ENCODE peak calls at places on chromosomes 12 and 14, in six cellular contexts. One of them, this sample, is unnamed.

GRCh38 chr12:110600254-110600653 is 13.7 kb upstream of the TCTN1 start:
- DNase-seq in A549: peak
- DNase-seq in renal cortical epithelial cell: peak
- DNase-seq in GM23338: peak
- DNase-seq in NCI-H2029: no peak
- DNase-seq in fibroblast of lung: peak
- DNase-seq in this sample: no peak

GRCh38 chr14:68557648-68558047 is 235.2 kb downstream of the ZFP36L1 start:
- DNase-seq in renal cortical epithelial cell: no peak
- DNase-seq in fibroblast of lung: no peak
- DNase-seq in GM23338: no peak
- DNase-seq in NCI-H2029: no peak
- DNase-seq in A549: no peak
- DNase-seq in this sample: no peak

GRCh38 chr14:76848879-76849278 is 22.7 kb downstream of the LRRC74A start:
- DNase-seq in NCI-H2029: no peak
- DNase-seq in A549: peak
- DNase-seq in renal cortical epithelial cell: no peak
- DNase-seq in fibroblast of lung: no peak
- DNase-seq in GM23338: peak
- DNase-seq in this sample: no peak

GRCh38 chr12:122147514-122148290 is 26.3 kb downstream of the IL31 start:
- DNase-seq in GM23338: no peak
- DNase-seq in fibroblast of lung: no peak
- DNase-seq in NCI-H2029: no peak
- DNase-seq in renal cortical epithelial cell: peak
- DNase-seq in A549: no peak
- DNase-seq in this sample: no peak

GRCh38 chr12:113908584-113909100 is 57.5 kb downstream of the RBM19 start:
- DNase-seq in NCI-H2029: no peak
- DNase-seq in renal cortical epithelial cell: no peak
- DNase-seq in GM23338: no peak
- DNase-seq in A549: no peak
- DNase-seq in fibroblast of lung: no peak
- DNase-seq in this sample: no peak

GRCh38 chr14:71588028-71588427 is 344.2 kb upstream of the RGS6 start:
- DNase-seq in renal cortical epithelial cell: no peak
- DNase-seq in GM23338: no peak
- DNase-seq in NCI-H2029: no peak
- DNase-seq in fibroblast of lung: peak
- DNase-seq in A549: no peak
- DNase-seq in this sample: no peak

GRCh38 chr12:68001486-68002466 is 12.5 kb downstream of the IFNG-AS1 start:
- DNase-seq in fibroblast of lung: peak
- DNase-seq in A549: no peak
- DNase-seq in NCI-H2029: no peak
- DNase-seq in GM23338: peak
- DNase-seq in renal cortical epithelial cell: peak
- DNase-seq in this sample: no peak

GRCh38 chr12:65725376-65725775 is 98.9 kb upstream of the HMGA2 start:
- DNase-seq in GM23338: no peak
- DNase-seq in renal cortical epithelial cell: peak
- DNase-seq in A549: no peak
- DNase-seq in NCI-H2029: no peak
- DNase-seq in fibroblast of lung: peak
- DNase-seq in this sample: no peak

GRCh38 chr14:44369401-44370123 is 137.5 kb downstream of the FSCB start:
- DNase-seq in fibroblast of lung: no peak
- DNase-seq in NCI-H2029: no peak
- DNase-seq in GM23338: peak
- DNase-seq in renal cortical epithelial cell: no peak
- DNase-seq in A549: no peak
- DNase-seq in this sample: no peak

GRCh38 chr12:68675098-68675842 is 11.5 kb upstream of the NUP107 start:
- DNase-seq in NCI-H2029: no peak
- DNase-seq in A549: no peak
- DNase-seq in renal cortical epithelial cell: no peak
- DNase-seq in fibroblast of lung: peak
- DNase-seq in GM23338: peak
- DNase-seq in this sample: no peak

GRCh38 chr14:22098435-22098834 is 424.8 kb upstream of the OR4E1 start:
- DNase-seq in renal cortical epithelial cell: no peak
- DNase-seq in fibroblast of lung: no peak
- DNase-seq in NCI-H2029: no peak
- DNase-seq in GM23338: no peak
- DNase-seq in A549: no peak
- DNase-seq in this sample: no peak

GRCh38 chr14:66501592-66501991 is 6.4 kb upstream of the GPHN start:
- DNase-seq in GM23338: no peak
- DNase-seq in NCI-H2029: no peak
- DNase-seq in renal cortical epithelial cell: no peak
- DNase-seq in A549: no peak
- DNase-seq in fibroblast of lung: no peak
- DNase-seq in this sample: no peak

GRCh38 chr12:31444801-31445200 is 118.9 kb upstream of the SINHCAF start:
- DNase-seq in fibroblast of lung: no peak
- DNase-seq in renal cortical epithelial cell: no peak
- DNase-seq in NCI-H2029: no peak
- DNase-seq in A549: no peak
- DNase-seq in GM23338: peak
- DNase-seq in this sample: no peak